ENCODE peak calls at places on chromosomes 5 and 9, in six cellular contexts. P is IMR-90, Y is H1, K is neuronal stem cell, V is H9, G is trophoblast cell. X is an unnamed sample.

GRCh38 chr5:60649288-60649917 is 50.6 kb downstream of the DEPDC1B start:
- DNase-seq in P (peak), Y (no peak), K (no peak), V (no peak), G (peak), X (peak)

GRCh38 chr9:99497641-99498040 is 275.6 kb downstream of the SEC61B start:
- DNase-seq in P (no peak), Y (no peak), K (no peak), V (no peak), G (no peak), X (no peak)

GRCh38 chr9:21576331-21577189 is 94.4 kb upstream of the IFNE start:
- DNase-seq in P (peak), Y (no peak), K (peak), V (no peak), G (peak), X (peak)

GRCh38 chr5:35745193-35745592 is 111.5 kb upstream of the IL7R start:
- DNase-seq in P (no peak), Y (no peak), K (no peak), V (no peak), G (no peak), X (no peak)

GRCh38 chr5:7518947-7519560 is 123.1 kb downstream of the ADCY2 start:
- DNase-seq in P (no peak), Y (peak), K (peak), V (peak), G (peak), X (no peak)

GRCh38 chr9:113205449-113206247 is 15.4 kb downstream of the FKBP15 start:
- DNase-seq in P (no peak), Y (no peak), K (no peak), V (no peak), G (no peak), X (no peak)

GRCh38 chr5:75656311-75657003 is 45.2 kb downstream of the ANKDD1B start:
- DNase-seq in P (peak), Y (no peak), K (no peak), V (no peak), G (no peak), X (no peak)

GRCh38 chr9:133855802-133856592 is 117.8 kb upstream of the SARDH start:
- DNase-seq in P (peak), Y (no peak), K (no peak), V (no peak), G (peak), X (peak)

GRCh38 chr5:54443264-54443663 is 12.2 kb upstream of the HSPB3 start:
- DNase-seq in P (peak), Y (no peak), K (no peak), V (no peak), G (no peak), X (peak)

GRCh38 chr9:20593551-20593950 is 28.7 kb downstream of the MLLT3 start:
- DNase-seq in P (peak), Y (no peak), K (no peak), V (no peak), G (no peak), X (peak)

GRCh38 chr5:177304392-177305119 is 957 bp downstream of the PRELID1 start:
- DNase-seq in P (peak), Y (no peak), K (no peak), V (no peak), G (peak), X (peak)

GRCh38 chr5:147410496-147411395 is 99.1 kb downstream of the DPYSL3 start:
- DNase-seq in P (no peak), Y (no peak), K (no peak), V (no peak), G (peak), X (no peak)

GRCh38 chr5:82387819-82388166 is 109.6 kb upstream of the RPS23 start:
- DNase-seq in P (no peak), Y (no peak), K (no peak), V (no peak), G (no peak), X (no peak)

GRCh38 chr5:82386576-82386975 is 108.4 kb upstream of the RPS23 start:
- DNase-seq in P (no peak), Y (no peak), K (no peak), V (no peak), G (no peak), X (no peak)

GRCh38 chr5:82381591-82381990 is 103.4 kb upstream of the RPS23 start:
- DNase-seq in P (no peak), Y (no peak), K (no peak), V (no peak), G (no peak), X (no peak)

GRCh38 chr5:82387041-82387818 is 109.1 kb upstream of the RPS23 start:
- DNase-seq in P (peak), Y (no peak), K (no peak), V (no peak), G (no peak), X (peak)

GRCh38 chr5:82384025-82384750 is 106.0 kb upstream of the RPS23 start:
- DNase-seq in P (no peak), Y (no peak), K (no peak), V (no peak), G (no peak), X (no peak)
- H2AFZ ChIP-seq in P (no peak), Y (no peak), K (peak), V (no peak), G (no peak), X (no peak)

GRCh38 chr9:129644365-129644764 is 2.4 kb upstream of the ASB6 start:
- DNase-seq in P (no peak), Y (no peak), K (no peak), V (no peak), G (no peak), X (no peak)

GRCh38 chr9:129646654-129647053 is 4.7 kb upstream of the ASB6 start:
- DNase-seq in P (no peak), Y (no peak), K (no peak), V (no peak), G (no peak), X (no peak)

GRCh38 chr9:129647635-129648034 is 5.7 kb upstream of the ASB6 start:
- DNase-seq in P (no peak), Y (no peak), K (no peak), V (no peak), G (no peak), X (no peak)

GRCh38 chr9:129644902-129645301 is 3.0 kb upstream of the ASB6 start:
- DNase-seq in P (no peak), Y (no peak), K (no peak), V (no peak), G (no peak), X (no peak)

DNA sequence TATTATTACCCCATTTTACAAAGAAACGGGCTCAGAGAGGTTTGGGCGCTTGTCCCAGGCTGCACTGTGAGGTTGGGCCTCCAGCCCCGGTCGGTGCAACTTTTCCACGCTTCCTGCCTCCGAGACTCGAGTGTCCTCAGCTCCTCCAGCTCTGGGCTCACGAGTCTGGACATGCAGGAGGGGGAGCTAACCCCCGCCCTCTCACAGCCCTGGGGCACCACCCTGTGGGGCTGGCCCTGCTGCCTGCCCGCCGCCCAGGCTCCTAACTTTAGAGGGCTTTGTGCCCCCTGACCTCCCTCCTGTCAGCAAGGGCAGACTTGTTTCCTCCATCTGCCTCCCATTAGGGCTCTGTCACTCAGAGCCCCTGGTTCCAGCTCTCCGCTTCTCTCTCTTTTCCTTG is 4.3 kb upstream of the ASB6 start:
- DNase-seq in P (no peak), Y (no peak), K (no peak), V (no peak), G (no peak), X (no peak)
- H3K14ac ChIP-seq in P (no peak), Y (no peak), K (no peak), V (no peak), G (no peak), X (no peak)

DNA sequence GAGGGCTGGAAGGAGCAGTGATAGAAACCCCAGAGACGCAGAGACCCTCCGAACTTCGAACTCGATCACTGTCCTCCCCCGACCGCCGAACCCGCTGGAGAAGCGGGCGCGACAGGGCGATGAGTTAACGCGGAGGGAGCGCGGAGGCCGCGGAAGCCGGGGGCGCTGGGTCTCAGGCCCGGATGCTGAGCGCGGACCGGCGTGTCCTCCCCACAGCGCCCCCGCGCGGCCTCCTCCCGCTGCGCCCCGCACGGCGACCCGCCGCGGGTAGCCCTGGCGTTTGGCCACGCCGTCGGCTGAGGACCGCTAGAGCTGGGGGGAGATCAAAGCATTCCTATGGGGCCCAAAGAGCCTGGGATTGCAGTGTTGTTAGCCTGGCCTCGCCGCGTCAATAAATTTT is 7.7 kb upstream of the DMRT2 start:
- DNase-seq in P (no peak), Y (no peak), K (peak), V (peak), G (no peak), X (no peak)
- H3K4me2 ChIP-seq in P (peak), Y (peak), K (peak), V (peak), G (peak), X (no peak)

GRCh38 chr9:68797116-68797515 is 92.1 kb downstream of the PIP5K1B start:
- DNase-seq in P (no peak), Y (no peak), K (no peak), V (no peak), G (no peak), X (no peak)

GRCh38 chr9:68798408-68798807 is 93.4 kb downstream of the PIP5K1B start:
- DNase-seq in P (no peak), Y (no peak), K (no peak), V (no peak), G (no peak), X (no peak)

GRCh38 chr9:68794898-68795297 is 89.9 kb downstream of the PIP5K1B start:
- DNase-seq in P (no peak), Y (no peak), K (no peak), V (no peak), G (peak), X (no peak)

GRCh38 chr9:68793605-68794343 is 88.7 kb downstream of the PIP5K1B start:
- DNase-seq in P (no peak), Y (no peak), K (no peak), V (no peak), G (no peak), X (no peak)

GRCh38 chr9:68795411-68795810 is 90.4 kb downstream of the PIP5K1B start:
- DNase-seq in P (no peak), Y (no peak), K (no peak), V (no peak), G (no peak), X (no peak)
- H2AFZ ChIP-seq in P (no peak), Y (no peak), K (no peak), V (no peak), G (no peak), X (no peak)

GRCh38 chr5:82599692-82600091 is 321.5 kb upstream of the RPS23 start:
- DNase-seq in P (no peak), Y (no peak), K (no peak), V (no peak), G (no peak), X (no peak)

GRCh38 chr5:82601862-82602261 is 323.7 kb upstream of the RPS23 start:
- DNase-seq in P (no peak), Y (no peak), K (no peak), V (no peak), G (no peak), X (no peak)

GRCh38 chr5:82599030-82599429 is 320.9 kb upstream of the RPS23 start:
- DNase-seq in P (no peak), Y (no peak), K (no peak), V (no peak), G (no peak), X (no peak)

GRCh38 chr5:82603280-82603987 is 325.3 kb upstream of the RPS23 start:
- DNase-seq in P (no peak), Y (no peak), K (no peak), V (no peak), G (no peak), X (no peak)

GRCh38 chr5:82601085-82601484 is 322.9 kb upstream of the RPS23 start:
- DNase-seq in P (no peak), Y (no peak), K (no peak), V (no peak), G (no peak), X (no peak)
- H3K14ac ChIP-seq in P (no peak), Y (no peak), K (no peak), V (no peak), G (no peak), X (no peak)

GRCh38 chr5:142609142-142609541 is 76.7 kb downstream of the FGF1 start:
- DNase-seq in P (no peak), Y (no peak), K (no peak), V (no peak), G (no peak), X (no peak)

GRCh38 chr5:142610176-142611001 is 75.5 kb downstream of the FGF1 start:
- DNase-seq in P (no peak), Y (no peak), K (no peak), V (no peak), G (no peak), X (no peak)

GRCh38 chr5:142613231-142613630 is 72.7 kb downstream of the FGF1 start:
- DNase-seq in P (peak), Y (no peak), K (no peak), V (no peak), G (peak), X (no peak)

GRCh38 chr5:142612388-142612787 is 73.5 kb downstream of the FGF1 start:
- DNase-seq in P (no peak), Y (no peak), K (no peak), V (no peak), G (no peak), X (no peak)

GRCh38 chr5:142611154-142611553 is 74.7 kb downstream of the FGF1 start:
- DNase-seq in P (peak), Y (peak), K (peak), V (peak), G (peak), X (peak)
- H3K4me2 ChIP-seq in P (no peak), Y (no peak), K (no peak), V (no peak), G (no peak), X (no peak)

GRCh38 chr9:19151425-19152159 is 24.3 kb upstream of the PLIN2 start:
- DNase-seq in P (no peak), Y (no peak), K (no peak), V (no peak), G (peak), X (no peak)

GRCh38 chr9:19148170-19148569 is 20.9 kb upstream of the PLIN2 start:
- DNase-seq in P (no peak), Y (no peak), K (no peak), V (no peak), G (no peak), X (no peak)

GRCh38 chr9:19146441-19146840 is 19.1 kb upstream of the PLIN2 start:
- DNase-seq in P (no peak), Y (no peak), K (no peak), V (no peak), G (no peak), X (no peak)

GRCh38 chr9:19145881-19146280 is 18.6 kb upstream of the PLIN2 start:
- DNase-seq in P (no peak), Y (no peak), K (no peak), V (no peak), G (no peak), X (no peak)

GRCh38 chr9:19149230-19149629 is 21.9 kb upstream of the PLIN2 start:
- DNase-seq in P (peak), Y (no peak), K (no peak), V (no peak), G (peak), X (no peak)
- H2AFZ ChIP-seq in P (no peak), Y (no peak), K (peak), V (no peak), G (no peak), X (no peak)

GRCh38 chr9:87890866-87891265 is 8.2 kb downstream of the SPATA31E1 start:
- DNase-seq in P (no peak), Y (no peak), K (no peak), V (peak), G (no peak), X (no peak)
- H3K14ac ChIP-seq in P (no peak), Y (no peak), K (no peak), V (no peak), G (no peak), X (no peak)

X was measured in mesenchymal stem cell.